ENCODE peak calls at places on chromosomes 2 and 18, in ten cellular contexts. One of them, this sample, is unnamed.

GRCh38 chr18:8963876-8964275 is 138.6 kb upstream of the NDUFV2 start:
- DNase-seq in activated naive CD4-positive, alpha-beta T cell treated with anti-CD3 and anti-CD28 coated beads, Interleukin-2, amount 50 U/mL, for 16 hours: no peak
- DNase-seq in AG10803: no peak
- DNase-seq in RKO: no peak
- DNase-seq in iPS-NIHi11: no peak
- DNase-seq in cardiac muscle cell: no peak
- DNase-seq in H4: no peak
- DNase-seq in glutamatergic neuron: no peak
- DNase-seq in stimulated activated naive B cell treated with anti-CD40 and anti-IgM and Interleukin-4, amounts not matched to agents 10 μg/mL and 1 μg/mL and 100 μg/mL, for 72 hours: no peak
- DNase-seq in NT2/D1: no peak
- DNase-seq in this sample: no peak

GRCh38 chr2:240869956-240870875 is 1.6 kb downstream of the AGXT start:
- DNase-seq in stimulated activated naive B cell treated with anti-CD40 and anti-IgM and Interleukin-4, amounts not matched to agents 10 μg/mL and 1 μg/mL and 100 μg/mL, for 72 hours: no peak
- DNase-seq in activated naive CD4-positive, alpha-beta T cell treated with anti-CD3 and anti-CD28 coated beads, Interleukin-2, amount 50 U/mL, for 16 hours: no peak
- DNase-seq in cardiac muscle cell: no peak
- DNase-seq in glutamatergic neuron: no peak
- DNase-seq in H4: no peak
- DNase-seq in RKO: no peak
- DNase-seq in iPS-NIHi11: no peak
- DNase-seq in AG10803: no peak
- DNase-seq in NT2/D1: no peak
- DNase-seq in this sample: no peak

GRCh38 chr2:218698885-218699284 is 11.8 kb upstream of the TTLL4 start:
- DNase-seq in activated naive CD4-positive, alpha-beta T cell treated with anti-CD3 and anti-CD28 coated beads, Interleukin-2, amount 50 U/mL, for 16 hours: no peak
- DNase-seq in cardiac muscle cell: no peak
- DNase-seq in AG10803: no peak
- DNase-seq in glutamatergic neuron: no peak
- DNase-seq in H4: no peak
- DNase-seq in stimulated activated naive B cell treated with anti-CD40 and anti-IgM and Interleukin-4, amounts not matched to agents 10 μg/mL and 1 μg/mL and 100 μg/mL, for 72 hours: no peak
- DNase-seq in NT2/D1: no peak
- DNase-seq in iPS-NIHi11: no peak
- DNase-seq in RKO: no peak
- DNase-seq in this sample: no peak

GRCh38 chr2:39513641-39514094 is 76.6 kb upstream of the MAP4K3 start:
- DNase-seq in H4: peak
- DNase-seq in stimulated activated naive B cell treated with anti-CD40 and anti-IgM and Interleukin-4, amounts not matched to agents 10 μg/mL and 1 μg/mL and 100 μg/mL, for 72 hours: peak
- DNase-seq in RKO: peak
- DNase-seq in glutamatergic neuron: peak
- DNase-seq in AG10803: peak
- DNase-seq in cardiac muscle cell: peak
- DNase-seq in iPS-NIHi11: peak
- DNase-seq in NT2/D1: peak
- DNase-seq in activated naive CD4-positive, alpha-beta T cell treated with anti-CD3 and anti-CD28 coated beads, Interleukin-2, amount 50 U/mL, for 16 hours: peak
- DNase-seq in this sample: no peak

GRCh38 chr2:237752761-237753165 is 45.8 kb upstream of the RBM44 start:
- DNase-seq in iPS-NIHi11: no peak
- DNase-seq in AG10803: no peak
- DNase-seq in stimulated activated naive B cell treated with anti-CD40 and anti-IgM and Interleukin-4, amounts not matched to agents 10 μg/mL and 1 μg/mL and 100 μg/mL, for 72 hours: peak
- DNase-seq in glutamatergic neuron: no peak
- DNase-seq in cardiac muscle cell: no peak
- DNase-seq in RKO: no peak
- DNase-seq in H4: no peak
- DNase-seq in activated naive CD4-positive, alpha-beta T cell treated with anti-CD3 and anti-CD28 coated beads, Interleukin-2, amount 50 U/mL, for 16 hours: no peak
- DNase-seq in NT2/D1: no peak
- DNase-seq in this sample: no peak

GRCh38 chr2:100610381-100610831 is 47.6 kb downstream of the PDCL3 start:
- DNase-seq in H4: peak
- DNase-seq in RKO: peak
- DNase-seq in cardiac muscle cell: peak
- DNase-seq in iPS-NIHi11: peak
- DNase-seq in NT2/D1: peak
- DNase-seq in AG10803: peak
- DNase-seq in glutamatergic neuron: peak
- DNase-seq in activated naive CD4-positive, alpha-beta T cell treated with anti-CD3 and anti-CD28 coated beads, Interleukin-2, amount 50 U/mL, for 16 hours: peak
- DNase-seq in stimulated activated naive B cell treated with anti-CD40 and anti-IgM and Interleukin-4, amounts not matched to agents 10 μg/mL and 1 μg/mL and 100 μg/mL, for 72 hours: peak
- DNase-seq in this sample: peak

GRCh38 chr2:172282944-172283343 is 144.4 kb upstream of the ITGA6 start:
- DNase-seq in glutamatergic neuron: no peak
- DNase-seq in H4: peak
- DNase-seq in cardiac muscle cell: no peak
- DNase-seq in RKO: peak
- DNase-seq in iPS-NIHi11: no peak
- DNase-seq in AG10803: peak
- DNase-seq in NT2/D1: no peak
- DNase-seq in activated naive CD4-positive, alpha-beta T cell treated with anti-CD3 and anti-CD28 coated beads, Interleukin-2, amount 50 U/mL, for 16 hours: no peak
- DNase-seq in stimulated activated naive B cell treated with anti-CD40 and anti-IgM and Interleukin-4, amounts not matched to agents 10 μg/mL and 1 μg/mL and 100 μg/mL, for 72 hours: no peak
- DNase-seq in this sample: no peak

GRCh38 chr2:44886409-44886808 is 55.1 kb upstream of the SIX3 start:
- DNase-seq in H4: no peak
- DNase-seq in NT2/D1: no peak
- DNase-seq in stimulated activated naive B cell treated with anti-CD40 and anti-IgM and Interleukin-4, amounts not matched to agents 10 μg/mL and 1 μg/mL and 100 μg/mL, for 72 hours: no peak
- DNase-seq in RKO: no peak
- DNase-seq in glutamatergic neuron: no peak
- DNase-seq in cardiac muscle cell: no peak
- DNase-seq in activated naive CD4-positive, alpha-beta T cell treated with anti-CD3 and anti-CD28 coated beads, Interleukin-2, amount 50 U/mL, for 16 hours: no peak
- DNase-seq in AG10803: peak
- DNase-seq in iPS-NIHi11: no peak
- DNase-seq in this sample: peak

GRCh38 chr18:49226935-49227334 is 233.5 kb downstream of the DYM start:
- DNase-seq in stimulated activated naive B cell treated with anti-CD40 and anti-IgM and Interleukin-4, amounts not matched to agents 10 μg/mL and 1 μg/mL and 100 μg/mL, for 72 hours: no peak
- DNase-seq in glutamatergic neuron: no peak
- DNase-seq in iPS-NIHi11: no peak
- DNase-seq in H4: no peak
- DNase-seq in RKO: no peak
- DNase-seq in NT2/D1: no peak
- DNase-seq in activated naive CD4-positive, alpha-beta T cell treated with anti-CD3 and anti-CD28 coated beads, Interleukin-2, amount 50 U/mL, for 16 hours: no peak
- DNase-seq in AG10803: no peak
- DNase-seq in cardiac muscle cell: no peak
- DNase-seq in this sample: no peak

GRCh38 chr2:170817247-170817998 is 736 bp downstream of the GAD1 start:
- DNase-seq in stimulated activated naive B cell treated with anti-CD40 and anti-IgM and Interleukin-4, amounts not matched to agents 10 μg/mL and 1 μg/mL and 100 μg/mL, for 72 hours: no peak
- DNase-seq in H4: no peak
- DNase-seq in NT2/D1: no peak
- DNase-seq in cardiac muscle cell: peak
- DNase-seq in iPS-NIHi11: no peak
- DNase-seq in RKO: peak
- DNase-seq in glutamatergic neuron: peak
- DNase-seq in AG10803: peak
- DNase-seq in activated naive CD4-positive, alpha-beta T cell treated with anti-CD3 and anti-CD28 coated beads, Interleukin-2, amount 50 U/mL, for 16 hours: peak
- DNase-seq in this sample: peak

GRCh38 chr18:58590231-58590630 is 38.7 kb downstream of the ALPK2 start:
- DNase-seq in activated naive CD4-positive, alpha-beta T cell treated with anti-CD3 and anti-CD28 coated beads, Interleukin-2, amount 50 U/mL, for 16 hours: no peak
- DNase-seq in cardiac muscle cell: peak
- DNase-seq in H4: peak
- DNase-seq in NT2/D1: no peak
- DNase-seq in AG10803: peak
- DNase-seq in iPS-NIHi11: peak
- DNase-seq in glutamatergic neuron: no peak
- DNase-seq in stimulated activated naive B cell treated with anti-CD40 and anti-IgM and Interleukin-4, amounts not matched to agents 10 μg/mL and 1 μg/mL and 100 μg/mL, for 72 hours: no peak
- DNase-seq in RKO: no peak
- DNase-seq in this sample: no peak

GRCh38 chr2:200673191-200673590 is 87.4 kb downstream of the AOX1 start:
- DNase-seq in stimulated activated naive B cell treated with anti-CD40 and anti-IgM and Interleukin-4, amounts not matched to agents 10 μg/mL and 1 μg/mL and 100 μg/mL, for 72 hours: no peak
- DNase-seq in glutamatergic neuron: no peak
- DNase-seq in activated naive CD4-positive, alpha-beta T cell treated with anti-CD3 and anti-CD28 coated beads, Interleukin-2, amount 50 U/mL, for 16 hours: no peak
- DNase-seq in cardiac muscle cell: no peak
- DNase-seq in iPS-NIHi11: no peak
- DNase-seq in H4: no peak
- DNase-seq in AG10803: no peak
- DNase-seq in RKO: no peak
- DNase-seq in NT2/D1: no peak
- DNase-seq in this sample: no peak

GRCh38 chr2:240165638-240166037 is 25.2 kb upstream of the OTOS start:
- DNase-seq in cardiac muscle cell: no peak
- DNase-seq in activated naive CD4-positive, alpha-beta T cell treated with anti-CD3 and anti-CD28 coated beads, Interleukin-2, amount 50 U/mL, for 16 hours: peak
- DNase-seq in iPS-NIHi11: no peak
- DNase-seq in RKO: no peak
- DNase-seq in AG10803: no peak
- DNase-seq in NT2/D1: no peak
- DNase-seq in H4: no peak
- DNase-seq in stimulated activated naive B cell treated with anti-CD40 and anti-IgM and Interleukin-4, amounts not matched to agents 10 μg/mL and 1 μg/mL and 100 μg/mL, for 72 hours: no peak
- DNase-seq in glutamatergic neuron: no peak
- DNase-seq in this sample: no peak

GRCh38 chr2:205460217-205460616 is 222.1 kb upstream of the NRP2 start:
- DNase-seq in AG10803: no peak
- DNase-seq in stimulated activated naive B cell treated with anti-CD40 and anti-IgM and Interleukin-4, amounts not matched to agents 10 μg/mL and 1 μg/mL and 100 μg/mL, for 72 hours: no peak
- DNase-seq in NT2/D1: no peak
- DNase-seq in iPS-NIHi11: no peak
- DNase-seq in glutamatergic neuron: no peak
- DNase-seq in H4: no peak
- DNase-seq in RKO: no peak
- DNase-seq in activated naive CD4-positive, alpha-beta T cell treated with anti-CD3 and anti-CD28 coated beads, Interleukin-2, amount 50 U/mL, for 16 hours: no peak
- DNase-seq in cardiac muscle cell: no peak
- DNase-seq in this sample: no peak

GRCh38 chr2:42492691-42493467 is 903 bp downstream of the KCNG3 start:
- DNase-seq in H4: no peak
- DNase-seq in cardiac muscle cell: peak
- DNase-seq in NT2/D1: no peak
- DNase-seq in RKO: no peak
- DNase-seq in activated naive CD4-positive, alpha-beta T cell treated with anti-CD3 and anti-CD28 coated beads, Interleukin-2, amount 50 U/mL, for 16 hours: peak
- DNase-seq in stimulated activated naive B cell treated with anti-CD40 and anti-IgM and Interleukin-4, amounts not matched to agents 10 μg/mL and 1 μg/mL and 100 μg/mL, for 72 hours: no peak
- DNase-seq in glutamatergic neuron: peak
- DNase-seq in iPS-NIHi11: peak
- DNase-seq in AG10803: no peak
- DNase-seq in this sample: peak

GRCh38 chr18:78904179-78904531 is 75.5 kb upstream of the SALL3 start:
- DNase-seq in cardiac muscle cell: no peak
- DNase-seq in H4: no peak
- DNase-seq in glutamatergic neuron: no peak
- DNase-seq in activated naive CD4-positive, alpha-beta T cell treated with anti-CD3 and anti-CD28 coated beads, Interleukin-2, amount 50 U/mL, for 16 hours: no peak
- DNase-seq in AG10803: no peak
- DNase-seq in RKO: no peak
- DNase-seq in NT2/D1: no peak
- DNase-seq in stimulated activated naive B cell treated with anti-CD40 and anti-IgM and Interleukin-4, amounts not matched to agents 10 μg/mL and 1 μg/mL and 100 μg/mL, for 72 hours: no peak
- DNase-seq in iPS-NIHi11: no peak
- DNase-seq in this sample: peak

GRCh38 chr2:175742367-175742766 is 259.7 kb downstream of the LNPK start:
- DNase-seq in iPS-NIHi11: no peak
- DNase-seq in AG10803: peak
- DNase-seq in stimulated activated naive B cell treated with anti-CD40 and anti-IgM and Interleukin-4, amounts not matched to agents 10 μg/mL and 1 μg/mL and 100 μg/mL, for 72 hours: no peak
- DNase-seq in RKO: peak
- DNase-seq in activated naive CD4-positive, alpha-beta T cell treated with anti-CD3 and anti-CD28 coated beads, Interleukin-2, amount 50 U/mL, for 16 hours: no peak
- DNase-seq in glutamatergic neuron: no peak
- DNase-seq in H4: peak
- DNase-seq in NT2/D1: no peak
- DNase-seq in cardiac muscle cell: no peak
- DNase-seq in this sample: no peak

GRCh38 chr2:146986161-146986560 is 858.7 kb upstream of the ACVR2A start:
- DNase-seq in stimulated activated naive B cell treated with anti-CD40 and anti-IgM and Interleukin-4, amounts not matched to agents 10 μg/mL and 1 μg/mL and 100 μg/mL, for 72 hours: no peak
- DNase-seq in AG10803: peak
- DNase-seq in RKO: no peak
- DNase-seq in cardiac muscle cell: no peak
- DNase-seq in iPS-NIHi11: no peak
- DNase-seq in NT2/D1: no peak
- DNase-seq in H4: no peak
- DNase-seq in glutamatergic neuron: no peak
- DNase-seq in activated naive CD4-positive, alpha-beta T cell treated with anti-CD3 and anti-CD28 coated beads, Interleukin-2, amount 50 U/mL, for 16 hours: no peak
- DNase-seq in this sample: no peak

GRCh38 chr2:216119144-216119543 is 10.0 kb downstream of the XRCC5 start:
- DNase-seq in glutamatergic neuron: no peak
- DNase-seq in activated naive CD4-positive, alpha-beta T cell treated with anti-CD3 and anti-CD28 coated beads, Interleukin-2, amount 50 U/mL, for 16 hours: no peak
- DNase-seq in AG10803: no peak
- DNase-seq in cardiac muscle cell: no peak
- DNase-seq in RKO: no peak
- DNase-seq in stimulated activated naive B cell treated with anti-CD40 and anti-IgM and Interleukin-4, amounts not matched to agents 10 μg/mL and 1 μg/mL and 100 μg/mL, for 72 hours: no peak
- DNase-seq in NT2/D1: no peak
- DNase-seq in H4: no peak
- DNase-seq in iPS-NIHi11: no peak
- DNase-seq in this sample: no peak

GRCh38 chr18:57095884-57096283 is 51.0 kb upstream of the BOD1L2 start:
- DNase-seq in activated naive CD4-positive, alpha-beta T cell treated with anti-CD3 and anti-CD28 coated beads, Interleukin-2, amount 50 U/mL, for 16 hours: no peak
- DNase-seq in H4: no peak
- DNase-seq in cardiac muscle cell: peak
- DNase-seq in NT2/D1: no peak
- DNase-seq in RKO: no peak
- DNase-seq in iPS-NIHi11: no peak
- DNase-seq in stimulated activated naive B cell treated with anti-CD40 and anti-IgM and Interleukin-4, amounts not matched to agents 10 μg/mL and 1 μg/mL and 100 μg/mL, for 72 hours: no peak
- DNase-seq in AG10803: no peak
- DNase-seq in glutamatergic neuron: no peak
- DNase-seq in this sample: no peak

GRCh38 chr2:54456526-54457325 is 599 bp downstream of the SPTBN1 start:
- DNase-seq in NT2/D1: no peak
- DNase-seq in stimulated activated naive B cell treated with anti-CD40 and anti-IgM and Interleukin-4, amounts not matched to agents 10 μg/mL and 1 μg/mL and 100 μg/mL, for 72 hours: peak
- DNase-seq in activated naive CD4-positive, alpha-beta T cell treated with anti-CD3 and anti-CD28 coated beads, Interleukin-2, amount 50 U/mL, for 16 hours: peak
- DNase-seq in RKO: peak
- DNase-seq in H4: no peak
- DNase-seq in glutamatergic neuron: peak
- DNase-seq in cardiac muscle cell: peak
- DNase-seq in AG10803: peak
- DNase-seq in iPS-NIHi11: peak
- DNase-seq in this sample: peak

GRCh38 chr2:175627405-175627804 is 374.7 kb downstream of the LNPK start:
- DNase-seq in AG10803: peak
- DNase-seq in H4: no peak
- DNase-seq in glutamatergic neuron: no peak
- DNase-seq in stimulated activated naive B cell treated with anti-CD40 and anti-IgM and Interleukin-4, amounts not matched to agents 10 μg/mL and 1 μg/mL and 100 μg/mL, for 72 hours: no peak
- DNase-seq in activated naive CD4-positive, alpha-beta T cell treated with anti-CD3 and anti-CD28 coated beads, Interleukin-2, amount 50 U/mL, for 16 hours: no peak
- DNase-seq in iPS-NIHi11: no peak
- DNase-seq in cardiac muscle cell: no peak
- DNase-seq in NT2/D1: no peak
- DNase-seq in RKO: no peak
- DNase-seq in this sample: no peak

GRCh38 chr2:122273785-122274419 is 518.5 kb downstream of the TSN start:
- DNase-seq in stimulated activated naive B cell treated with anti-CD40 and anti-IgM and Interleukin-4, amounts not matched to agents 10 μg/mL and 1 μg/mL and 100 μg/mL, for 72 hours: no peak
- DNase-seq in NT2/D1: no peak
- DNase-seq in RKO: no peak
- DNase-seq in activated naive CD4-positive, alpha-beta T cell treated with anti-CD3 and anti-CD28 coated beads, Interleukin-2, amount 50 U/mL, for 16 hours: no peak
- DNase-seq in H4: no peak
- DNase-seq in glutamatergic neuron: no peak
- DNase-seq in iPS-NIHi11: no peak
- DNase-seq in cardiac muscle cell: no peak
- DNase-seq in AG10803: no peak
- DNase-seq in this sample: no peak

GRCh38 chr2:141306368-141306767 is 824.4 kb downstream of the LRP1B start:
- DNase-seq in glutamatergic neuron: no peak
- DNase-seq in iPS-NIHi11: no peak
- DNase-seq in cardiac muscle cell: no peak
- DNase-seq in H4: no peak
- DNase-seq in AG10803: no peak
- DNase-seq in NT2/D1: no peak
- DNase-seq in RKO: no peak
- DNase-seq in activated naive CD4-positive, alpha-beta T cell treated with anti-CD3 and anti-CD28 coated beads, Interleukin-2, amount 50 U/mL, for 16 hours: no peak
- DNase-seq in stimulated activated naive B cell treated with anti-CD40 and anti-IgM and Interleukin-4, amounts not matched to agents 10 μg/mL and 1 μg/mL and 100 μg/mL, for 72 hours: no peak
- DNase-seq in this sample: no peak

GRCh38 chr2:120783371-120783791 is 47.7 kb downstream of the GLI2 start:
- DNase-seq in iPS-NIHi11: no peak
- DNase-seq in activated naive CD4-positive, alpha-beta T cell treated with anti-CD3 and anti-CD28 coated beads, Interleukin-2, amount 50 U/mL, for 16 hours: no peak
- DNase-seq in RKO: no peak
- DNase-seq in AG10803: peak
- DNase-seq in stimulated activated naive B cell treated with anti-CD40 and anti-IgM and Interleukin-4, amounts not matched to agents 10 μg/mL and 1 μg/mL and 100 μg/mL, for 72 hours: no peak
- DNase-seq in cardiac muscle cell: no peak
- DNase-seq in H4: peak
- DNase-seq in NT2/D1: no peak
- DNase-seq in glutamatergic neuron: no peak
- DNase-seq in this sample: no peak

GRCh38 chr2:191856111-191856876 is 9.4 kb upstream of the CAVIN2 start:
- DNase-seq in iPS-NIHi11: no peak
- DNase-seq in AG10803: no peak
- DNase-seq in H4: no peak
- DNase-seq in NT2/D1: no peak
- DNase-seq in glutamatergic neuron: no peak
- DNase-seq in RKO: no peak
- DNase-seq in stimulated activated naive B cell treated with anti-CD40 and anti-IgM and Interleukin-4, amounts not matched to agents 10 μg/mL and 1 μg/mL and 100 μg/mL, for 72 hours: no peak
- DNase-seq in activated naive CD4-positive, alpha-beta T cell treated with anti-CD3 and anti-CD28 coated beads, Interleukin-2, amount 50 U/mL, for 16 hours: no peak
- DNase-seq in cardiac muscle cell: no peak
- DNase-seq in this sample: no peak

GRCh38 chr2:37837576-37838335 is 87.3 kb upstream of the RMDN2 start:
- DNase-seq in AG10803: no peak
- DNase-seq in iPS-NIHi11: no peak
- DNase-seq in RKO: no peak
- DNase-seq in NT2/D1: no peak
- DNase-seq in stimulated activated naive B cell treated with anti-CD40 and anti-IgM and Interleukin-4, amounts not matched to agents 10 μg/mL and 1 μg/mL and 100 μg/mL, for 72 hours: no peak
- DNase-seq in glutamatergic neuron: no peak
- DNase-seq in cardiac muscle cell: peak
- DNase-seq in H4: no peak
- DNase-seq in activated naive CD4-positive, alpha-beta T cell treated with anti-CD3 and anti-CD28 coated beads, Interleukin-2, amount 50 U/mL, for 16 hours: no peak
- DNase-seq in this sample: no peak

This sample was measured in ecto neural progenitor cell.